ENCODE peak calls at places on chromosome 18, in five cellular contexts. V, Z, M, P and I are unnamed samples. For H3K79me1, the result is how much of the 10 kb centered on the place peaks cover.

GRCh38 chr18:70194227-70194890 is 11.1 kb downstream of the RTTN start:
- DNase-seq in M (no peak), V (no peak), P (no peak), Z (no peak), I (no peak)

GRCh38 chr18:28984731-28985130 is 807.8 kb upstream of the CDH2 start:
- DNase-seq in P (no peak), V (no peak), M (no peak), Z (no peak), I (peak)

GRCh38 chr18:56323673-56324072 is 314.7 kb downstream of the TXNL1 start:
- DNase-seq in V (no peak), M (peak), P (no peak), Z (no peak), I (no peak)

GRCh38 chr18:30016179-30016578 is 1026.4 kb downstream of the DSC3 start:
- DNase-seq in V (no peak), Z (no peak), M (peak), P (no peak), I (no peak)

GRCh38 chr18:57122906-57123510 is 23.9 kb upstream of the BOD1L2 start:
- DNase-seq in V (no peak), Z (peak), P (no peak), M (peak), I (no peak)

GRCh38 chr18:8615397-8616025 is 6.3 kb downstream of the RAB12 start:
- DNase-seq in Z (no peak), V (no peak), M (peak), P (peak), I (peak)

GRCh38 chr18:60493066-60493465 is 120.5 kb upstream of the MC4R start:
- DNase-seq in Z (peak), V (no peak), P (no peak), M (peak), I (no peak)

GRCh38 chr18:79245517-79246001 is 150.2 kb upstream of the NFATC1 start:
- DNase-seq in P (no peak), Z (no peak), V (no peak), M (no peak), I (no peak)

GRCh38 chr18:63994783-63995399 is 25.0 kb downstream of the SERPINB8 start:
- DNase-seq in Z (peak), M (peak), V (peak), P (peak), I (peak)

GRCh38 chr18:70464343-70465114 is 175.7 kb downstream of the SOCS6 start:
- DNase-seq in P (peak), Z (peak), M (peak), V (peak), I (peak)

GRCh38 chr18:58189008-58189407 is 145.0 kb downstream of the NEDD4L start:
- DNase-seq in V (no peak), P (no peak), M (no peak), Z (no peak), I (no peak)

GRCh38 chr18:24027156-24027555 is 12.6 kb downstream of the TTC39C start:
- DNase-seq in Z (no peak), M (no peak), V (no peak), P (peak), I (peak)

GRCh38 chr18:3463052-3463451 is 13.1 kb downstream of the TGIF1 start:
- DNase-seq in V (no peak), M (no peak), Z (no peak), P (no peak), I (peak)

GRCh38 chr18:78765637-78766281 is 213.9 kb upstream of the SALL3 start:
- DNase-seq in P (no peak), V (no peak), M (no peak), Z (no peak), I (no peak)

DNA sequence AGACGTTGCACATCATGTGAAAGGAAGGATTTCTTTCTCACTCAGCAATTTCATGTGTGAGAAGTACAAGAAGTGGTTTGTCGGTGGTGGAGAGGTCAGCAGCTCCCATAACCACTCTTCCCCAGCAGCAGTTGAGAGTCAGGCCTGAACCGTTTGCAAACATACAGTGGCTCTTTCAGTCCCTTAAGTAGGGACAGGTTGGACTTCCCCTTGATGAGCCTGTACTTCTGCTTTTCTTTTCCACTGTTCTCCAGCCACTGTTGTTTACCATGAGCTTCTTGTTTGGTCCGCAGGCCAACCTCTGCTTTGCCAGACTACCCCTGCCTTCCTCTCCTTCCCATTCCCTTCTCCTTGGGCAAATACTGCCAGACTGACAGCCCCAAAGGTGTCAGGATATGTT is 391.3 kb upstream of the CELF4 start:
- DNase-seq in M (no peak), Z (no peak), V (no peak), P (no peak), I (no peak)
- H3K79me1 ChIP-seq in M (under half), Z (under half), V (under half), P (under half), I (under half)

GRCh38 chr18:49019446-49020045 is 68.8 kb upstream of the SMAD7 start:
- DNase-seq in Z (no peak), V (no peak), M (no peak), P (peak), I (peak)
- H3K79me1 ChIP-seq in Z (under half), V (under half), M (under half), P (under half), I (under half)

GRCh38 chr18:48835745-48836191 is 115.0 kb downstream of the SMAD7 start:
- DNase-seq in P (no peak), Z (no peak), M (no peak), V (no peak), I (no peak)
- H3K79me1 ChIP-seq in P (under half), Z (under half), M (under half), V (under half), I (half or more)

DNA sequence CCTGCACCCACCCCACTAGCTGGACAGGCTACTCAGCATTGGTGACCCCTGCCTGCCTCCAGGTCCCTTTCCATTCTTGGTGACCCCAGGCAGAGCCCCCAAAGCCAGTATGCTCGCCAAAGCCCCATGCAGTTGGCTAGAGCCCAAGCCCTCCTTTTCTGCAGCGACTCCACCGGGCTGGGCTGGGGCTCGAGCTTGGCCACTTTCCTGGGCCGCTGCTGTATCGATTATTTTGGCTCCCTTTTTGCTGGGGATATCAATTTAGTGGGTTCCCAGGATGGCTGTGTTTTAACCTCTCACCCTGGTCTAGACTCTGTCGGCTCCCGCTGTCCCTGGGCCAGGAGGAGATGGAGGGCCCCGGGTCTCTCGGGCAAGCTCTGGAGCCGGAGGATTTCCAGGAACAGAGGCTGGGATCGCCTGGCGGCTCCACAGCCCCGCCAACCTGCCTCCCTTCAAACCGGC is 76.0 kb downstream of the SMAD7 start:
- DNase-seq in Z (no peak), M (no peak), V (no peak), P (no peak), I (no peak)
- H3K79me1 ChIP-seq in Z (under half), M (under half), V (under half), P (under half), I (under half)

GRCh38 chr18:48829443-48830149 is 121.2 kb downstream of the SMAD7 start:
- DNase-seq in M (peak), V (no peak), Z (peak), P (no peak), I (no peak)
- H3K79me1 ChIP-seq in M (under half), V (under half), Z (under half), P (under half), I (under half)

GRCh38 chr18:49014605-49015267 is 64.0 kb upstream of the SMAD7 start:
- DNase-seq in P (no peak), Z (no peak), V (no peak), M (no peak), I (no peak)
- H3K79me1 ChIP-seq in P (under half), Z (under half), V (under half), M (under half), I (under half)

GRCh38 chr18:48790869-48791635 is 159.7 kb downstream of the SMAD7 start:
- DNase-seq in Z (no peak), P (no peak), M (no peak), V (no peak), I (no peak)
- H3K79me1 ChIP-seq in Z (under half), P (under half), M (under half), V (under half), I (under half)

DNA sequence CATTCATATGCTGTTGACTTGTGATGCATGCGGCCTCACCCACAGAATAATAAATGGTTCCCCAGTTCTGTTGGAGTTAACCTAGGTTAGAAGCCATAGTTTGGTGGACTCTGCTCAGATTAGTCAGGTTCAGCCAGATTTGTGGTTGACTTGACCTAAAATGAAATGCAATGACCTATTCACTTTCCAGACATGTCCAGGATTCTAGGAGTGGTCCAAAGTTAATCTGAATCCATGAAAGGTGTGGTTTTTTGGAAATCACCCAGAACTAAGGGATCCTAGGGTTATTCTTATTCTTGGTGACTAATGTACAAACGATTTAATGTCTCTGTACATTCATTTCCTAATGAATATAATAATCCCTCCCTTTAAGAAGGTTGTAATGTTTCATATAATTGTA is 88.9 kb upstream of the RBBP8 start:
- DNase-seq in Z (no peak), M (no peak), P (no peak), V (no peak), I (no peak)
- H3K79me1 ChIP-seq in Z (under half), M (under half), P (under half), V (under half), I (under half)